ENCODE peak calls at places on chromosomes 2 and 18, in four cellular contexts. H is CD8-positive, alpha-beta T cell; W is cardiac muscle cell; Q is tibial nerve. S is an unnamed sample.

GRCh38 chr18:135045-135444 is 23.3 kb upstream of the USP14 start:
- DNase-seq in H (no peak), W (no peak), Q (no peak), S (no peak)

GRCh38 chr2:23788100-23788499 is 138.8 kb downstream of the ATAD2B start:
- DNase-seq in H (no peak), W (no peak), Q (no peak), S (no peak)

GRCh38 chr2:6973895-6974545 is 56.8 kb downstream of the RNF144A start:
- DNase-seq in H (no peak), W (no peak), Q (no peak), S (no peak)

GRCh38 chr2:161418715-161419337 is 2.7 kb downstream of the TBR1 start:
- DNase-seq in H (no peak), W (peak), Q (no peak), S (no peak)

GRCh38 chr2:64330691-64331429 is 123.1 kb upstream of the LGALSL start:
- DNase-seq in H (peak), W (peak), Q (peak), S (peak)

GRCh38 chr2:132429941-132430573 is 13.5 kb downstream of the GPR39 start:
- DNase-seq in H (no peak), W (no peak), Q (no peak), S (no peak)

GRCh38 chr2:215447673-215448081 is 11.8 kb upstream of the FN1 start:
- DNase-seq in H (no peak), W (no peak), Q (no peak), S (no peak)

GRCh38 chr18:23703987-23704384 is 14.7 kb downstream of the LAMA3 start:
- DNase-seq in H (no peak), W (no peak), Q (no peak), S (no peak)

GRCh38 chr2:11573418-11574175 is 39.8 kb downstream of the GREB1 start:
- DNase-seq in H (no peak), W (peak), Q (no peak), S (no peak)

GRCh38 chr2:86249843-86250402 is 50.7 kb downstream of the MRPL35 start:
- DNase-seq in H (no peak), W (peak), Q (no peak), S (no peak)

GRCh38 chr2:5685225-5685624 is 7.0 kb upstream of the SOX11 start:
- DNase-seq in H (no peak), W (no peak), Q (no peak), S (no peak)

GRCh38 chr2:240462073-240462703 is 26.7 kb downstream of the GPC1 start:
- DNase-seq in H (no peak), W (no peak), Q (peak), S (peak)

GRCh38 chr2:65749549-65749948 is 317.1 kb upstream of the SPRED2 start:
- DNase-seq in H (no peak), W (peak), Q (no peak), S (no peak)

GRCh38 chr2:238527565-238527964 is 100.8 kb downstream of the ASB1 start:
- DNase-seq in H (no peak), W (peak), Q (no peak), S (no peak)

GRCh38 chr18:39200153-39200552 is 1634.6 kb upstream of the CELF4 start:
- DNase-seq in H (no peak), W (no peak), Q (no peak), S (no peak)

GRCh38 chr2:176685908-176686307 is 416.7 kb downstream of the MTX2 start:
- DNase-seq in H (no peak), W (peak), Q (no peak), S (no peak)

GRCh38 chr2:85324639-85325465 is 2.9 kb downstream of the TGOLN2 start:
- DNase-seq in H (peak), W (peak), Q (no peak), S (no peak)

GRCh38 chr2:102278720-102279390 is 32.5 kb upstream of the IL1RL1 start:
- DNase-seq in H (no peak), W (no peak), Q (no peak), S (no peak)

GRCh38 chr2:235935071-235935470 is 233.1 kb downstream of the GBX2 start:
- DNase-seq in H (no peak), W (no peak), Q (no peak), S (no peak)

GRCh38 chr2:144583741-144584453 is 64.0 kb upstream of the ZEB2 start:
- DNase-seq in H (no peak), W (peak), Q (no peak), S (no peak)

GRCh38 chr2:152635635-152636298 is 81.5 kb downstream of the PRPF40A start:
- DNase-seq in H (peak), W (peak), Q (peak), S (peak)

GRCh38 chr18:23844991-23845680 is 155.9 kb downstream of the LAMA3 start:
- DNase-seq in H (no peak), W (peak), Q (no peak), S (no peak)

GRCh38 chr18:49628993-49629795 is 67.3 kb downstream of the LIPG start:
- DNase-seq in H (no peak), W (no peak), Q (no peak), S (no peak)

GRCh38 chr18:34661464-34662087 is 48.5 kb upstream of the DTNA start:
- DNase-seq in H (no peak), W (peak), Q (no peak), S (no peak)

GRCh38 chr2:10424051-10424450 is 24.1 kb downstream of the ODC1 start:
- DNase-seq in H (no peak), W (peak), Q (no peak), S (no peak)

GRCh38 chr18:3593904-3594759 is 144.2 kb downstream of the TGIF1 start:
- DNase-seq in H (peak), W (peak), Q (peak), S (peak)

GRCh38 chr2:197760293-197760657 is 24.8 kb downstream of the BOLL start:
- DNase-seq in H (no peak), W (no peak), Q (no peak), S (no peak)

GRCh38 chr2:176164803-176165597 is 7.9 kb downstream of the HOXD3 start:
- DNase-seq in H (no peak), W (no peak), Q (no peak), S (no peak)

GRCh38 chr2:16390561-16390960 is 275.1 kb downstream of the CYRIA start:
- DNase-seq in H (no peak), W (no peak), Q (no peak), S (no peak)

GRCh38 chr2:42256502-42256901 is 87.3 kb downstream of the EML4 start:
- DNase-seq in H (no peak), W (peak), Q (no peak), S (no peak)

GRCh38 chr2:199457147-199458016 is at the start of gene SATB2:
- DNase-seq in H (peak), W (peak), Q (no peak), S (no peak)

GRCh38 chr2:239106314-239106908 is 258.5 kb downstream of the TWIST2 start:
- DNase-seq in H (no peak), W (peak), Q (no peak), S (peak)

GRCh38 chr2:233766416-233766815 is 6.3 kb downstream of the UGT1A1 start:
- DNase-seq in H (no peak), W (no peak), Q (no peak), S (no peak)

GRCh38 chr2:99410276-99410675 is 73.1 kb downstream of the EIF5B start:
- DNase-seq in H (no peak), W (no peak), Q (no peak), S (no peak)

GRCh38 chr2:161919873-161920272 is 154.1 kb downstream of the DPP4 start:
- DNase-seq in H (no peak), W (no peak), Q (no peak), S (no peak)

GRCh38 chr2:73640537-73640936 is 1.7 kb downstream of the NAT8 start:
- DNase-seq in H (no peak), W (peak), Q (no peak), S (no peak)

GRCh38 chr2:4763009-4763408 is 929.2 kb upstream of the SOX11 start:
- DNase-seq in H (no peak), W (no peak), Q (no peak), S (no peak)

GRCh38 chr18:48893061-48893558 is 57.7 kb downstream of the SMAD7 start:
- DNase-seq in H (no peak), W (no peak), Q (no peak), S (no peak)

GRCh38 chr18:3454365-3455089 is 4.6 kb downstream of the TGIF1 start:
- DNase-seq in H (peak), W (peak), Q (no peak), S (no peak)

GRCh38 chr2:9952286-9952737 is 819 bp downstream of the GRHL1 start:
- DNase-seq in H (no peak), W (no peak), Q (no peak), S (no peak)

DNA sequence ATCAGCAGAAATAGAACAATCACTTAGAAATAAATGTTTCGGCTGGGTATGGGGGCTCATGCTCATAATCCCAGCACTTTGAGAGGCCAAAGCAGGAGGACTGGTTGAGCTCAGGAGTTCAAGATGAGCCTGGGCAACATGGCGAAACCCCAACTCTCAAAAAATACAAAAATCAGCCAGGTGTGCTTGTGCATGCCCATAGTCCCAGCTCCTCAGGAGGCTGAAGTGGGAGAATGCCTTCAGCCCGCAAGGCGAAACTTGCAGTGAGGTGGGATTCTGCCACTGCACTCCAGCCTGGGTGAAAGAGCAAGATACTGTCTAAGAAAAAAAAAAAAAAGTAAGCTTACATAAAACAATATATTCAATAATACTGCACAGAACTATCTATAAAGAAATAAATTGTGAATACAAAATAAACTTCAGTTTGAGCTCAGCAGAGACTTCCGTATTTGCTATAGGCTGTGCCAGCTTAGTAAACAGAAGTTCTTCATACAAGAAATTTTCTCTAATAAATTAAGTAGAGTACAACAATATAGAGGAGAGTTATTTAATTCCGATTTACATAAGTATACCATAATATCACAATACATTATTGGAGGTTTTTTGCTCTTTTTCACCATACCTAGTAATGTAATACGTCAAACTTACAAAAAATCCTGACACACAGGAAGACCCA is 43.6 kb downstream of the SRBD1 start:
- DNase-seq in H (no peak), W (no peak), Q (no peak), S (no peak)
- H3K27ac ChIP-seq in H (peak), W (no peak), Q (no peak), S (no peak)

GRCh38 chr18:77035380-77035779 is 97.2 kb downstream of the MBP start:
- DNase-seq in H (no peak), W (no peak), Q (no peak), S (no peak)

GRCh38 chr18:77038182-77038581 is 94.4 kb downstream of the MBP start:
- DNase-seq in H (no peak), W (no peak), Q (no peak), S (no peak)

GRCh38 chr18:77042583-77042982 is 90.0 kb downstream of the MBP start:
- DNase-seq in H (no peak), W (no peak), Q (no peak), S (peak)

GRCh38 chr18:77037533-77037932 is 95.0 kb downstream of the MBP start:
- DNase-seq in H (no peak), W (no peak), Q (no peak), S (no peak)

DNA sequence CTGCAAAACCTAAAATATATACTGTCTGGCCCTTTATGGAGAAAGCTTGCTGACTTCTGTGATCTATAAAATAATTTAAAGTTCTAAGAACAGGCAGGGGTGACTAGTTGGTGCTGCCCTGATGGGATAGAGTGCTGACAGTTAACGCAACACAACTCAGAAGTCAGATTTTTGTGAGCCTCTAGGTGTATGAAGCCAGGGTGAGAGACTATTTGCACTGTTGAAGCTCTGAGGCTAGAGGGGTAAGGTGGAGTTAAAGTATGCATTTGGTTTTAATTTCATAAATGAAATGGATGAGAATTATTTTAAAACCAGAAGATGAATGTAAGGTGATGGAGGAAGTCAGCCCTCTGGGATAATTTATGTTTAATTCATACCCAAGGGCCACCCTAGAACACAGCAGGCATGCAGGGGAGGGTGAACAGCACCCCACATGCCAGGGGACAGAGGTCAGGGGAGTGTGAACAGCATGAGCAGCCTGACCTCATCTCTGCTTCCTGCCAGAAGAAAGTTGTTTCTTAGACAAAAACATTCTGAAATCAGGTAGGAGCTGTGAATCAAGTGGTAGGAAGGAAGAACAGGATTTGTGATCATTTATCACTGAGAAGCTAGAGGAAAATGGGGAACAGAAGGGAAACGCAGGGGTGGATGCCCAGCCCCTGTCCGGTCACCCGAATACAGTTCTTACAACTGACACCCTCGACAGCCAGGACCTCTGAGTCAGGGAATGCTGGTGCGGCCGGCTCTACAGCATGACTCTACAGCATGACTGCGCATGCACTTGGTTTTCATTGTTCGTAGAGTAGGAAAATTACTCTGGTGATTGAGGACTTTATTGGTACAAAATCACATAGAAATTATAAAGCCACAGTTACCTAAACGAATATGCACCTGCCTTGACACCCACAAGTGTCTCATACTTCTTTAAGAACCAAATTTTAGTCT is 93.1 kb downstream of the MBP start:
- DNase-seq in H (no peak), W (no peak), Q (no peak), S (peak)
- H3K4me3 ChIP-seq in H (no peak), W (no peak), Q (no peak), S (no peak)

DNA sequence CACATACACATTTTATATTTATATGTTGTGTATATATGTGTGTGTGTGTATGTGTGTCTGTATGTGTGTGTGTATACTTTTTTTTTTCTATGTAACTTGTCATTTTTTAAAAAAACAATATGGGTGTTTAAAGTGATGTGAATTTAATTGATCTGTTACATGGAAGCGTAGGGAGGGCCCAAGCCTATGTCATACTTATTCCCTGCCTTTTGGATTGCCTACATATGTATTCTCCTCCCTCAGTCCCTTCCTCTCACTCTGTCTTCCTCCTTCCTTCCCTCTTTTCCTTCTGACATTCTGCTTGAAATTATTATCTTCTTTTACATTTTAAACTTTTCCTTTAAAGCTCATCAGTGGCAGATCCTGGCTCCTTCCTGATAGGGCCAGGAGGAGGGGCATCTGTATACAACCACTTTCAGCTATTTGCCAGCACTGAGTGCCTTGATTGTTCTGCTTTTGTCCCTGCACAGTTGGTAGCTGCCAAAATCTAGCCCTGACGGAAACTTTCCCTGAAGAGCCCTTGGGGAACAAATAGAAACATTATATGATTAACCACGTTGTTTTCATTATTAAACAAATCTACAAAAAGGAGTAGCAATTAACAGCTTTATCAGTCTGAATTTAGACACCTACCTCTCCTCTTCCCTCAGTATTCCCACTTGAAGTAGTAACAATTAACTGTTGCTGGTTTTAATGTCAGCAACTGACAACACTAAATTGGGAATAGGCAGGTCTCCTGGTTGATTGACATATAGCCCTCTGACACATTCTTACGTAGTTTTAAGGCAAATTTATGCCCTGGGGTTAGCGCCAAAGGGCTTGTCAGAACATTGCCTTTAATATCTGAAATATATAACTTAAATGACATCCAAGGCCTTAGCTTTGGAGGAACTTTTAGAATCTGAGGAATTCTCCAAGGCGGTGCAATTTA is 7.1 kb downstream of the ASXL3 start:
- DNase-seq in H (no peak), W (no peak), Q (no peak), S (no peak)
- H3K27ac ChIP-seq in H (no peak), W (peak), Q (peak), S (no peak)

DNA sequence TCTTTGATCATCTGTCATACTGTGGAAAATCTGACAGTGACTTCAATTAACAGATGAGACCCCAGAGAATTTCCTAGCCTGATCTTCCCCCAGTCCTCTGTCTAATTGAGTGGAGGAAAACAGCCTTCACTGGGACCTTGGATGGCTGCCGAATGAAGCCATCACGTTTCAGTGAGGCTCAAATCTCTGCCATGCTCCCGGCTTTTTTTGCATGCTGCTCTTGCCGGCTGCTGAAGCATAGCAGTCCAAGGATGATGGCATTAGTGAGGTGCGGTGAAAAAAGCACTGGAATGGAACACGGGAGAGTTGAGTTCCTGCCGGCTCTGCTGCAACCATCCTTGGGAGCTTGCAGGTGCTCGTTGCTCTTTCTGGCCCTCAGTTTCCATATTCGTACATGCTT is 430.5 kb downstream of the SLC4A3 start:
- DNase-seq in H (no peak), W (no peak), Q (no peak), S (no peak)
- H3K4me3 ChIP-seq in H (no peak), W (no peak), Q (no peak), S (no peak)

S was measured in dorsolateral prefrontal cortex.